ENCODE peak calls at places on chromosomes 16 and 17, in five cellular contexts. N is upper lobe of right lung; O is H9; J is stimulated activated naive CD4-positive, alpha-beta T cell; Z is T-cell. L is an unnamed sample.

GRCh38 chr17:66518677-66519076 is 216.3 kb downstream of the PRKCA start:
- DNase-seq in N (no peak), O (no peak), J (no peak), Z (no peak), L (no peak)

GRCh38 chr16:15440852-15441251 is 6.5 kb downstream of the BMERB1 start:
- DNase-seq in N (no peak), O (no peak), J (no peak), Z (no peak), L (no peak)

GRCh38 chr17:3845361-3845753 is 689 bp downstream of the NCBP3 start:
- DNase-seq in N (no peak), O (no peak), J (no peak), Z (peak), L (peak)

GRCh38 chr16:106623-107324 is 28.7 kb downstream of the MPG start:
- DNase-seq in N (no peak), O (peak), J (peak), Z (peak), L (peak)

GRCh38 chr17:78349831-78350631 is 9.8 kb downstream of the SOCS3 start:
- DNase-seq in N (no peak), O (no peak), J (no peak), Z (no peak), L (no peak)

GRCh38 chr17:40803617-40804082 is 3.9 kb upstream of the KRT28 start:
- DNase-seq in N (peak), O (peak), J (peak), Z (peak), L (peak)

GRCh38 chr17:80774643-80775281 is 216.9 kb upstream of the CHMP6 start:
- DNase-seq in N (no peak), O (peak), J (no peak), Z (no peak), L (no peak)

GRCh38 chr17:1029196-1029911 is 32.4 kb downstream of the TIMM22 start:
- DNase-seq in N (no peak), O (no peak), J (no peak), Z (no peak), L (no peak)

GRCh38 chr16:27084296-27085065 is 17.8 kb downstream of the C16orf82 start:
- DNase-seq in N (no peak), O (no peak), J (no peak), Z (no peak), L (no peak)

GRCh38 chr16:17777461-17777863 is 306.7 kb upstream of the XYLT1 start:
- DNase-seq in N (no peak), O (no peak), J (no peak), Z (no peak), L (no peak)

GRCh38 chr17:79721993-79722671 is 8.6 kb upstream of the ENPP7 start:
- DNase-seq in N (no peak), O (peak), J (no peak), Z (no peak), L (no peak)

GRCh38 chr17:1541367-1541904 is 21.2 kb downstream of the PITPNA start:
- DNase-seq in N (no peak), O (no peak), J (no peak), Z (no peak), L (no peak)

GRCh38 chr16:17271687-17272086 is 199.1 kb downstream of the XYLT1 start:
- DNase-seq in N (no peak), O (no peak), J (no peak), Z (no peak), L (no peak)

GRCh38 chr16:12215302-12216105 is 239.0 kb downstream of the SNX29 start:
- DNase-seq in N (no peak), O (peak), J (no peak), Z (no peak), L (no peak)

GRCh38 chr16:20910781-20911321 is 10.3 kb downstream of the LYRM1 start:
- DNase-seq in N (no peak), O (no peak), J (no peak), Z (no peak), L (no peak)